ENCODE peak calls at places on chromosomes 3 and 15, in eight cellular contexts. V, B, C, P, Z, U, Q and I are unnamed samples.
A peak's percentile ranks its signal among the peaks of the same experiment; 100 is the strongest.

GRCh38 chr3:126293370-126294082 is 63.7 kb downstream of the KLF15 start:
- DNase-seq in V (no peak), B (peak; percentile 68), C (no peak), P (no peak), Z (no peak), U (no peak), Q (peak; percentile 73), I (no peak)

GRCh38 chr15:98519767-98520166 is 128.6 kb upstream of the IGF1R start:
- DNase-seq in V (no peak), B (no peak), C (no peak), P (no peak), Z (no peak), U (no peak), Q (no peak), I (no peak)

GRCh38 chr3:28485164-28485563 is 136.5 kb upstream of the AZI2 start:
- DNase-seq in V (no peak), B (no peak), C (no peak), P (no peak), Z (no peak), U (no peak), Q (no peak), I (no peak)

GRCh38 chr3:174581551-174581950 is 277.6 kb upstream of the NAALADL2 start:
- DNase-seq in V (no peak), B (peak; percentile 1), C (no peak), P (peak; percentile 10), Z (no peak), U (no peak), Q (no peak), I (no peak)

GRCh38 chr3:33165372-33165771 is 51.6 kb downstream of the CRTAP start:
- DNase-seq in V (no peak), B (no peak), C (no peak), P (no peak), Z (no peak), U (no peak), Q (no peak), I (no peak)

GRCh38 chr3:40073310-40074007 is 236.0 kb upstream of the EIF1B start:
- DNase-seq in V (no peak), B (no peak), C (no peak), P (peak; percentile 15), Z (no peak), U (no peak), Q (no peak), I (no peak)

GRCh38 chr3:192011137-192011536 is 550.2 kb downstream of the PYDC2 start:
- DNase-seq in V (no peak), B (peak; percentile 1), C (no peak), P (no peak), Z (no peak), U (no peak), Q (no peak), I (no peak)

GRCh38 chr3:156201411-156202405 is 81.3 kb downstream of the KCNAB1 start:
- DNase-seq in V (no peak), B (no peak), C (no peak), P (no peak), Z (no peak), U (no peak), Q (no peak), I (no peak)

GRCh38 chr3:58998476-58999117 is 51.2 kb downstream of the CFAP20DC start:
- DNase-seq in V (no peak), B (peak; percentile 80), C (no peak), P (peak; percentile 28), Z (no peak), U (no peak), Q (no peak), I (peak; percentile 48)

GRCh38 chr3:45582407-45582806 is 12.1 kb upstream of the LIMD1 start:
- DNase-seq in V (no peak), B (peak; percentile 48), C (no peak), P (no peak), Z (no peak), U (no peak), Q (no peak), I (no peak)

GRCh38 chr3:53102601-53103147 is 27.6 kb downstream of the RFT1 start:
- DNase-seq in V (no peak), B (no peak), C (peak; percentile 30), P (no peak), Z (peak; percentile 38), U (no peak), Q (no peak), I (peak; percentile 65)

GRCh38 chr15:45179221-45179985 is 8.4 kb downstream of the SHF start:
- DNase-seq in V (peak; percentile 21), B (no peak), C (no peak), P (peak; percentile 49), Z (peak; percentile 69), U (no peak), Q (no peak), I (peak; percentile 54)

GRCh38 chr3:47370887-47371697 is 9.7 kb upstream of the PTPN23 start:
- DNase-seq in V (no peak), B (peak; percentile 24), C (peak; percentile 59), P (peak; percentile 18), Z (peak; percentile 23), U (no peak), Q (no peak), I (peak; percentile 58)